ENCODE peak calls at places on chromosomes 12 and 14, in five cellular contexts. F is IMR-90, S is cardiac muscle cell, Z is SK-N-SH, H is adrenal gland. N is an unnamed sample.

GRCh38 chr12:52125499-52125900 is 46.0 kb downstream of the SMIM41 start:
- DNase-seq in F (no peak), S (no peak), Z (peak; percentile 21), H (no peak), N (no peak)

GRCh38 chr12:74412607-74413230 is 124.9 kb upstream of the ATXN7L3B start:
- DNase-seq in F (peak; percentile 3), S (peak; percentile 29), Z (no peak), H (no peak), N (no peak)

GRCh38 chr12:109637996-109638395 is 64.4 kb downstream of the MVK start:
- DNase-seq in F (no peak), S (no peak), Z (no peak), H (no peak), N (no peak)

GRCh38 chr12:95218852-95219171 is 1.2 kb downstream of the VEZT start:
- DNase-seq in F (no peak), S (no peak), Z (no peak), H (no peak), N (peak; percentile 43)

GRCh38 chr14:67602995-67603545 is 3.0 kb upstream of the PIGH start:
- DNase-seq in F (no peak), S (no peak), Z (no peak), H (peak; percentile 52), N (no peak)

GRCh38 chr14:68283378-68284123 is 464.0 kb downstream of the RAD51B start:
- DNase-seq in F (no peak), S (peak; percentile 34), Z (no peak), H (no peak), N (peak; percentile 47)

GRCh38 chr12:10196210-10196609 is 16.5 kb upstream of the GABARAPL1 start:
- DNase-seq in F (no peak), S (no peak), Z (no peak), H (no peak), N (no peak)

GRCh38 chr12:113825705-113826104 is 140.4 kb downstream of the RBM19 start:
- DNase-seq in F (no peak), S (no peak), Z (no peak), H (no peak), N (no peak)

GRCh38 chr12:13044859-13045384 is 741 bp downstream of the FAM234B start:
- DNase-seq in F (no peak), S (peak; percentile 29), Z (no peak), H (peak; percentile 35), N (no peak)

GRCh38 chr12:131282292-131283080 is 328.8 kb downstream of the ADGRD1 start:
- DNase-seq in F (no peak), S (no peak), Z (no peak), H (no peak), N (no peak)

GRCh38 chr12:64083285-64084210 is 138.5 kb downstream of the KICS2 start:
- DNase-seq in F (peak; percentile 95), S (peak; percentile 96), Z (peak; percentile 37), H (peak; percentile 94), N (no peak)

GRCh38 chr14:103094406-103095209 is at the start of gene EXOC3L4:
- DNase-seq in F (peak; percentile 10), S (no peak), Z (no peak), H (no peak), N (no peak)
- H3K27ac ChIP-seq in F (no peak within 1 kb of the TSS), S (no peak within 1 kb of the TSS), Z (no peak within 1 kb of the TSS), H (peak within 1 kb of the TSS; percentile 28), N (no peak within 1 kb of the TSS)

GRCh38 chr12:27244680-27245005 is 557 bp downstream of the STK38L start:
- DNase-seq in F (peak; percentile 58), S (peak; percentile 56), Z (no peak), H (no peak), N (no peak)

GRCh38 chr12:27243804-27244679 is at the start of gene STK38L:
- DNase-seq in F (peak; percentile 93), S (peak; percentile 98), Z (peak; percentile 96), H (peak; percentile 98), N (peak; percentile 95)

GRCh38 chr12:27246774-27247173 is 2.7 kb downstream of the STK38L start:
- DNase-seq in F (no peak), S (no peak), Z (no peak), H (no peak), N (no peak)

GRCh38 chr12:27245039-27245438 is 953 bp downstream of the STK38L start:
- DNase-seq in F (no peak), S (peak; percentile 17), Z (no peak), H (no peak), N (no peak)

GRCh38 chr12:27246141-27246540 is 2.1 kb downstream of the STK38L start:
- DNase-seq in F (no peak), S (no peak), Z (no peak), H (no peak), N (no peak)
- H3K4me3 ChIP-seq in F (no peak overlapping the region), S (peak overlapping the region; percentile 49), Z (no peak overlapping the region), H (no peak overlapping the region), N (no peak overlapping the region)

GRCh38 chr14:28023853-28024252 is 742.7 kb upstream of the FOXG1 start:
- DNase-seq in F (no peak), S (no peak), Z (no peak), H (no peak), N (no peak)
- H3K9me3 ChIP-seq in F (peaks cover 2% of the 10 kb centered on the region), S (no peaks in the 10 kb centered on the region), Z (no peaks in the 10 kb centered on the region), H (no peaks in the 10 kb centered on the region), N (peaks cover 5% of the 10 kb centered on the region)

GRCh38 chr14:52014601-52015267 is 25.4 kb downstream of the RTRAF start:
- DNase-seq in F (no peak), S (no peak), Z (peak; percentile 62), H (no peak), N (no peak)
- H3K27ac ChIP-seq in F (no peak overlapping the region), S (peak overlapping the region; percentile 94), Z (no peak overlapping the region), H (no peak overlapping the region), N (no peak overlapping the region)